ENCODE peak calls at places on chromosomes 12 and 14, in four cellular contexts. G is psoas muscle, S is HepG2, H is fibroblast of mammary gland. Q is an unnamed sample.
A peak's percentile ranks its signal among the peaks of the same experiment; 100 is the strongest.

GRCh38 chr12:74782086-74782485 is 244.5 kb downstream of the ATXN7L3B start:
- DNase-seq in G (no peak), S (no peak), H (no peak), Q (no peak)

GRCh38 chr14:53167602-53168328 is 14.6 kb upstream of the DDHD1 start:
- DNase-seq in G (no peak), S (no peak), H (peak; percentile 69), Q (peak; percentile 77)

GRCh38 chr14:93091666-93092065 is 24.1 kb downstream of the ITPK1 start:
- DNase-seq in G (no peak), S (no peak), H (no peak), Q (no peak)

GRCh38 chr14:94062344-94062904 is 18.6 kb downstream of the DDX24 start:
- DNase-seq in G (no peak), S (no peak), H (peak; percentile 55), Q (peak; percentile 16)

GRCh38 chr14:21308479-21309237 is 28.8 kb downstream of the RPGRIP1 start:
- DNase-seq in G (peak; percentile 58), S (peak; percentile 100), H (peak; percentile 67), Q (peak; percentile 70)

GRCh38 chr14:39266589-39266870 is 32.8 kb downstream of the MIA2 start:
- DNase-seq in G (peak; percentile 85), S (peak; percentile 96), H (no peak), Q (peak; percentile 59)

GRCh38 chr12:104682790-104683279 is 226.1 kb downstream of the CHST11 start:
- DNase-seq in G (no peak), S (no peak), H (no peak), Q (no peak)

GRCh38 chr14:65396082-65396910 is 16.2 kb upstream of the FUT8 start:
- DNase-seq in G (no peak), S (no peak), H (no peak), Q (no peak)

GRCh38 chr14:104639889-104640548 is 35.4 kb upstream of the TMEM179 start:
- DNase-seq in G (peak; percentile 69), S (peak; percentile 32), H (peak; percentile 38), Q (peak; percentile 47)

GRCh38 chr12:68568878-68569569 is 41.7 kb upstream of the RAP1B start:
- DNase-seq in G (no peak), S (no peak), H (no peak), Q (no peak)

GRCh38 chr12:47843226-47843980 is 23.7 kb upstream of the HDAC7 start:
- DNase-seq in G (no peak), S (no peak), H (no peak), Q (no peak)

GRCh38 chr14:97840159-97840558 is 1043.0 kb downstream of the VRK1 start:
- DNase-seq in G (no peak), S (no peak), H (no peak), Q (no peak)
- TF ChIP-seq CTCF in G (no peak), S (no peak), H (no peak), Q (no peak)

GRCh38 chr12:13339091-13339490 is 142.6 kb downstream of the EMP1 start:
- DNase-seq in G (no peak), S (no peak), H (no peak), Q (no peak)

GRCh38 chr12:13339538-13339937 is 143.0 kb downstream of the EMP1 start:
- DNase-seq in G (no peak), S (peak; percentile 1), H (peak; percentile 96), Q (peak; percentile 27)

GRCh38 chr12:13337786-13338185 is 141.3 kb downstream of the EMP1 start:
- DNase-seq in G (no peak), S (no peak), H (no peak), Q (no peak)

GRCh38 chr12:13340149-13340548 is 143.6 kb downstream of the EMP1 start:
- DNase-seq in G (no peak), S (no peak), H (peak; percentile 95), Q (no peak)

DNA sequence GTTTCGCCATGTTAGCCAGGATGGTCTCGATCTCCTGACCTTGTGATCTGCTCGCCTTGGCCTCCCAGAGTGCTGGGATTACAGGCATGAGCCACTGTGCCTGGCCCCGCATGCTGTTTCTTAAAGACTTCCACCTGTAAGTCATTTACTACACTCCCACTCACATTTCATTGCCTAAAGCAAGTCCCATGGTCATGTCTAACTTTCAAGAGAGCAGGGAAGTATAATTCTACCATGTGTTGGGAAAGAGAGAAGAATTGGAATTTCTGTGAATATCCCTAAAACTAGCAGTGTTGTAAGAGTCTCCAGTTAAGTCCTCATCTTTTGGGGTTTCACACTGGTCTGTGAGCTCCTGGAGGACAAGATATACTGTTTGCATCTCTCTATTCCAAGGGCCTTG is 139.7 kb downstream of the EMP1 start:
- DNase-seq in G (no peak), S (no peak), H (no peak), Q (no peak)
- H3K4me3 ChIP-seq in G (no peak overlapping the region), S (no peak overlapping the region), H (no peak overlapping the region), Q (no peak overlapping the region)

DNA sequence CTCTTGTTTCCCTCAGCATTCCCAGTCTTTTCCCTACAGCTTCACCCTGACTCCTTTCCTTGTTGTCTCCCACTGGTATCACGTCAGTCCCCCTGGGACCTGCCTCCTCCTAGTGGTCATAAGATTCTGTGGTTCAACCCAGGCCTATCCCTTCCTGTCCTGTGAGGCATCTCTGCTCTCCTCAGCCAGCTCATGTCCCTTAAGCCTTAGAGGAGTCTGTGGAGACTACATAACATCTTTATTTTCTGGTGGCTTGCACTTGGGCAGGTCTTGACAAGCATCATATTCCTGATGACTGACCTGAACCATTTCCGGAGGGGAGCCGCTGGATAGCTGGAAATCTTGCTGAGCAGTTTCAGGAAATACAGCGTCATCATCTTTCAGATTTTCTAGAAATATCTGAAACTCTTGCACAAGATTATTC is 698 bp downstream of the C12orf71 start:
- DNase-seq in G (no peak), S (peak; percentile 10), H (peak; percentile 49), Q (peak; percentile 54)
- TF ChIP-seq CTCF in G (no peak), S (peak; percentile 30), H (no peak), Q (peak; percentile 39)

GRCh38 chr12:51330186-51330585 is 6.2 kb upstream of the BIN2 start:
- DNase-seq in G (no peak), S (no peak), H (no peak), Q (no peak)

GRCh38 chr12:51326762-51327439 is 2.9 kb upstream of the BIN2 start:
- DNase-seq in G (no peak), S (no peak), H (peak; percentile 57), Q (peak; percentile 71)

GRCh38 chr12:51333536-51333935 is 9.6 kb upstream of the BIN2 start:
- DNase-seq in G (no peak), S (no peak), H (no peak), Q (no peak)

GRCh38 chr12:51328587-51328986 is 4.6 kb upstream of the BIN2 start:
- DNase-seq in G (no peak), S (no peak), H (no peak), Q (no peak)

GRCh38 chr12:51329742-51330141 is 5.8 kb upstream of the BIN2 start:
- DNase-seq in G (no peak), S (no peak), H (no peak), Q (no peak)
- H3K4me3 ChIP-seq in G (no peak overlapping the region), S (no peak overlapping the region), H (no peak overlapping the region), Q (no peak overlapping the region)

GRCh38 chr14:90703841-90704240 is 112.4 kb downstream of the TTC7B start:
- DNase-seq in G (no peak), S (no peak), H (no peak), Q (no peak)

GRCh38 chr14:90704362-90705051 is 111.7 kb downstream of the TTC7B start:
- DNase-seq in G (no peak), S (no peak), H (no peak), Q (no peak)

GRCh38 chr14:90700928-90701776 is 115.1 kb downstream of the TTC7B start:
- DNase-seq in G (peak; percentile 81), S (no peak), H (no peak), Q (no peak)

GRCh38 chr14:90705052-90705392 is 111.2 kb downstream of the TTC7B start:
- DNase-seq in G (no peak), S (no peak), H (no peak), Q (no peak)
- TF ChIP-seq CTCF in G (no peak), S (no peak), H (no peak), Q (no peak)

DNA sequence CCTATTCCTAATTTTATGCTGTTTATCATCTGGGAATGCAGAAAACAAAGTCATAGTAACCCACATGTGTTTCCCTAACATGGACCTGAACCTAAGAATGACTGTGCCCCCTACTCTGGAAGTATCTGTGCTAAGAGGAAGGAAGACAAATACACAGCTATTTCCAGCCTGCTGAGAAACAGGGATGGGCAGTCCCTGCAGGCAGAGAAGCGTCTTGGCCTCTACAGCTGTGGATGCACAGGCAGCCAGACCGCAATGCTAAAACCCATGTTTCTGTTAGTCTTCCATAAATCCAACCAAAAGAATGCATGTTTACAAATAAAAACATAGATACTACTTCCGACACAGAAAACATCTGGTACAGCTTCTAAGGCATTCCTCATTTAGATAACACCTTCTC is 56.1 kb downstream of the DUSP16 start:
- DNase-seq in G (no peak), S (no peak), H (peak; percentile 67), Q (peak; percentile 95)
- H3K4me3 ChIP-seq in G (peak overlapping the region; percentile 41), S (no peak overlapping the region), H (no peak overlapping the region), Q (peak overlapping the region; percentile 43)

GRCh38 chr12:31216479-31216878 is 109.5 kb downstream of the SINHCAF start:
- DNase-seq in G (no peak), S (no peak), H (no peak), Q (no peak)

GRCh38 chr12:31217356-31218130 is 108.4 kb downstream of the SINHCAF start:
- DNase-seq in G (no peak), S (no peak), H (peak; percentile 31), Q (no peak)

GRCh38 chr12:31214626-31215520 is 111.1 kb downstream of the SINHCAF start:
- DNase-seq in G (no peak), S (no peak), H (no peak), Q (no peak)

GRCh38 chr12:31218203-31219025 is 107.5 kb downstream of the SINHCAF start:
- DNase-seq in G (no peak), S (no peak), H (no peak), Q (no peak)

DNA sequence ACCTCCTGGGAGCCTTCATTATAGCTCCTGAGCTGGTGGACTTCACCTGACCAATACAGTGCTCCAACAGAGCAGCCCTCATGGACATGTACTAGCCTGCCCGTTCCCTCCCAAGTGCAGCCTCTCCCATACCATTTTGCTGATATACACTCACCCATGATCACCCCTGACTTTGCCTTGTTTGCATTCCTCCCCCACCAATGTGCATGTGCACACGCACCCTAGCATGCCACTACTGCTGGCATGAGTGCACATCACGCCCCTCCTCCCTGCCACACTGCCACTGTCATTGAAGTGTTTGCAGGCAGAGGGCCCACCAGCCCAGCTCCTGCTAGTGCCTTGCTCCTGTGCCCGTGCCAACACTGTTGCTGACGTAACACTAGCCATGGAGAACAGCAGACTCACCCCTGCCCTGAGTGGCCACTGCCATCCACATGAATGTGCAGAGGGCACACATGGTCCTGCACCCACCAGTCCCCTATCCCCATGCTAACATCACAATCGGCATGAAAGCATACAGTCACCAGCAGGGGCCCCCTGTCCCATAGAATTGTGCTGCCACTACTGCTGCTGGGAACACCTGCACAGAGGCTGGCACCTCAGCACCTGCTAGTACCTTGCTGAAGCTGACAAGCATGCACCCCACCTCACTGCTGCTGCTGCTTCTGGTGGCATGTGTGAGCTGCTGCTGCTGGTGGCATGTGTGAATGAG is 110.3 kb downstream of the SINHCAF start:
- DNase-seq in G (no peak), S (no peak), H (no peak), Q (no peak)
- TF ChIP-seq CTCF in G (no peak), S (peak; percentile 11), H (no peak), Q (no peak)